ENCODE peak calls at places on chromosome 19, in four cellular contexts. One of them, this sample, is unnamed.

GRCh38 chr19:19213822-19214558 is 2.2 kb downstream of the NCAN start:
- DNase-seq in G401: no peak
- DNase-seq in T-cell: no peak
- DNase-seq in stimulated activated CD8-positive, alpha-beta memory T cell treated with anti-CD3 and anti-CD28 coated beads, Interleukin-15, amount 100 ng/mL, for 1 hour: no peak
- DNase-seq in this sample: no peak

GRCh38 chr19:3375221-3376088 is 9.1 kb downstream of the NFIC start:
- DNase-seq in G401: peak; percentile 91
- DNase-seq in T-cell: no peak
- DNase-seq in stimulated activated CD8-positive, alpha-beta memory T cell treated with anti-CD3 and anti-CD28 coated beads, Interleukin-15, amount 100 ng/mL, for 1 hour: no peak
- DNase-seq in this sample: no peak

GRCh38 chr19:40213251-40213793 is 4.9 kb downstream of the TTC9B start:
- DNase-seq in G401: no peak
- DNase-seq in T-cell: no peak
- DNase-seq in stimulated activated CD8-positive, alpha-beta memory T cell treated with anti-CD3 and anti-CD28 coated beads, Interleukin-15, amount 100 ng/mL, for 1 hour: no peak
- DNase-seq in this sample: no peak

GRCh38 chr19:54030895-54031586 is 32.7 kb downstream of the VSTM1 start:
- DNase-seq in G401: no peak
- DNase-seq in T-cell: no peak
- DNase-seq in stimulated activated CD8-positive, alpha-beta memory T cell treated with anti-CD3 and anti-CD28 coated beads, Interleukin-15, amount 100 ng/mL, for 1 hour: no peak
- DNase-seq in this sample: no peak

GRCh38 chr19:58296086-58296485 is 9.1 kb upstream of the ERVK3-1 start:
- DNase-seq in G401: no peak
- DNase-seq in T-cell: no peak
- DNase-seq in stimulated activated CD8-positive, alpha-beta memory T cell treated with anti-CD3 and anti-CD28 coated beads, Interleukin-15, amount 100 ng/mL, for 1 hour: no peak
- DNase-seq in this sample: no peak

GRCh38 chr19:16889429-16889882 is 657 bp downstream of the F2RL3 start:
- DNase-seq in G401: peak; percentile 32
- DNase-seq in T-cell: no peak
- DNase-seq in stimulated activated CD8-positive, alpha-beta memory T cell treated with anti-CD3 and anti-CD28 coated beads, Interleukin-15, amount 100 ng/mL, for 1 hour: no peak
- DNase-seq in this sample: no peak

GRCh38 chr19:47514151-47514868 is 553 bp downstream of the NAPA start:
- DNase-seq in G401: no peak
- DNase-seq in T-cell: no peak
- DNase-seq in stimulated activated CD8-positive, alpha-beta memory T cell treated with anti-CD3 and anti-CD28 coated beads, Interleukin-15, amount 100 ng/mL, for 1 hour: no peak
- DNase-seq in this sample: no peak

GRCh38 chr19:21158523-21159135 is 16.8 kb downstream of the ZNF431 start:
- DNase-seq in G401: no peak
- DNase-seq in T-cell: no peak
- DNase-seq in stimulated activated CD8-positive, alpha-beta memory T cell treated with anti-CD3 and anti-CD28 coated beads, Interleukin-15, amount 100 ng/mL, for 1 hour: no peak
- DNase-seq in this sample: no peak

GRCh38 chr19:13208964-13209796 is 59.0 kb downstream of the IER2 start:
- DNase-seq in G401: no peak
- DNase-seq in T-cell: no peak
- DNase-seq in stimulated activated CD8-positive, alpha-beta memory T cell treated with anti-CD3 and anti-CD28 coated beads, Interleukin-15, amount 100 ng/mL, for 1 hour: no peak
- DNase-seq in this sample: no peak

GRCh38 chr19:38557205-38557799 is 60.5 kb downstream of the MAP4K1 start:
- DNase-seq in G401: no peak
- DNase-seq in T-cell: peak; percentile 27
- DNase-seq in stimulated activated CD8-positive, alpha-beta memory T cell treated with anti-CD3 and anti-CD28 coated beads, Interleukin-15, amount 100 ng/mL, for 1 hour: no peak
- DNase-seq in this sample: no peak

GRCh38 chr19:17332677-17333581 is 1.7 kb downstream of the ANO8 start:
- DNase-seq in G401: peak; percentile 74
- DNase-seq in T-cell: no peak
- DNase-seq in stimulated activated CD8-positive, alpha-beta memory T cell treated with anti-CD3 and anti-CD28 coated beads, Interleukin-15, amount 100 ng/mL, for 1 hour: no peak
- DNase-seq in this sample: no peak

GRCh38 chr19:33175886-33176669 is 18.1 kb upstream of the LRP3 start:
- DNase-seq in G401: no peak
- DNase-seq in T-cell: peak; percentile 10
- DNase-seq in stimulated activated CD8-positive, alpha-beta memory T cell treated with anti-CD3 and anti-CD28 coated beads, Interleukin-15, amount 100 ng/mL, for 1 hour: no peak
- DNase-seq in this sample: no peak

GRCh38 chr19:18590273-18591272 is 2.0 kb downstream of the REX1BD start:
- DNase-seq in G401: peak; percentile 98
- DNase-seq in T-cell: no peak
- DNase-seq in stimulated activated CD8-positive, alpha-beta memory T cell treated with anti-CD3 and anti-CD28 coated beads, Interleukin-15, amount 100 ng/mL, for 1 hour: no peak
- DNase-seq in this sample: no peak

GRCh38 chr19:3094638-3095374 is 644 bp downstream of the GNA11 start:
- DNase-seq in G401: no peak
- DNase-seq in T-cell: peak; percentile 21
- DNase-seq in stimulated activated CD8-positive, alpha-beta memory T cell treated with anti-CD3 and anti-CD28 coated beads, Interleukin-15, amount 100 ng/mL, for 1 hour: no peak
- DNase-seq in this sample: peak; percentile 56

GRCh38 chr19:932647-933552 is 7.1 kb downstream of the ARID3A start:
- DNase-seq in G401: peak; percentile 78
- DNase-seq in T-cell: no peak
- DNase-seq in stimulated activated CD8-positive, alpha-beta memory T cell treated with anti-CD3 and anti-CD28 coated beads, Interleukin-15, amount 100 ng/mL, for 1 hour: no peak
- DNase-seq in this sample: no peak